ENCODE peak calls at places on chromosomes 11 and 22, in nine cellular contexts. One of them, this sample, is unnamed.

GRCh38 chr11:1852885-1853284 is at the start of gene LSP1:
- DNase-seq in M059J: no peak
- DNase-seq in natural killer cell: peak; percentile 76
- DNase-seq in cardiac fibroblast: no peak
- DNase-seq in HCT116: no peak
- DNase-seq in left ventricle myocardium superior: no peak
- DNase-seq in RCC 7860: no peak
- DNase-seq in Right ventricle myocardium superior: no peak
- DNase-seq in GM12892: peak; percentile 97
- DNase-seq in this sample: no peak

GRCh38 chr11:125270711-125271110 is 106.2 kb downstream of the PKNOX2 start:
- DNase-seq in M059J: no peak
- DNase-seq in natural killer cell: no peak
- DNase-seq in cardiac fibroblast: no peak
- DNase-seq in HCT116: no peak
- DNase-seq in left ventricle myocardium superior: no peak
- DNase-seq in RCC 7860: no peak
- DNase-seq in Right ventricle myocardium superior: no peak
- DNase-seq in GM12892: no peak
- DNase-seq in this sample: no peak

GRCh38 chr11:117220568-117220967 is 11.3 kb downstream of the PCSK7 start:
- DNase-seq in M059J: no peak
- DNase-seq in natural killer cell: no peak
- DNase-seq in cardiac fibroblast: peak; percentile 79
- DNase-seq in HCT116: no peak
- DNase-seq in left ventricle myocardium superior: peak; percentile 89
- DNase-seq in RCC 7860: no peak
- DNase-seq in Right ventricle myocardium superior: peak; percentile 90
- DNase-seq in GM12892: no peak
- DNase-seq in this sample: no peak

GRCh38 chr11:1207451-1208360 is 15.2 kb upstream of the MUC5B start:
- DNase-seq in M059J: no peak
- DNase-seq in natural killer cell: no peak
- DNase-seq in cardiac fibroblast: no peak
- DNase-seq in HCT116: no peak
- DNase-seq in left ventricle myocardium superior: peak; percentile 29
- DNase-seq in RCC 7860: no peak
- DNase-seq in Right ventricle myocardium superior: peak; percentile 38
- DNase-seq in GM12892: peak; percentile 5
- DNase-seq in this sample: no peak

GRCh38 chr11:69076129-69076791 is 27.5 kb downstream of the TPCN2 start:
- DNase-seq in M059J: peak; percentile 81
- DNase-seq in natural killer cell: no peak
- DNase-seq in cardiac fibroblast: peak; percentile 22
- DNase-seq in HCT116: no peak
- DNase-seq in left ventricle myocardium superior: no peak
- DNase-seq in RCC 7860: peak; percentile 81
- DNase-seq in Right ventricle myocardium superior: no peak
- DNase-seq in GM12892: no peak
- DNase-seq in this sample: no peak

GRCh38 chr22:38462960-38463784 is 4.7 kb upstream of the KDELR3 start:
- DNase-seq in M059J: no peak
- DNase-seq in natural killer cell: no peak
- DNase-seq in cardiac fibroblast: peak; percentile 41
- DNase-seq in HCT116: no peak
- DNase-seq in left ventricle myocardium superior: peak; percentile 82
- DNase-seq in RCC 7860: no peak
- DNase-seq in Right ventricle myocardium superior: peak; percentile 74
- DNase-seq in GM12892: no peak
- DNase-seq in this sample: no peak

GRCh38 chr11:4094348-4095291 is at the start of gene RRM1:
- DNase-seq in M059J: peak; percentile 97
- DNase-seq in natural killer cell: peak; percentile 93
- DNase-seq in cardiac fibroblast: peak; percentile 98
- DNase-seq in HCT116: peak; percentile 93
- DNase-seq in left ventricle myocardium superior: peak; percentile 94
- DNase-seq in RCC 7860: peak; percentile 85
- DNase-seq in Right ventricle myocardium superior: peak; percentile 95
- DNase-seq in GM12892: peak; percentile 75
- DNase-seq in this sample: peak; percentile 98

GRCh38 chr22:45036154-45036553 is 26.3 kb upstream of the PHF21B start:
- DNase-seq in M059J: no peak
- DNase-seq in natural killer cell: no peak
- DNase-seq in cardiac fibroblast: peak; percentile 5
- DNase-seq in HCT116: no peak
- DNase-seq in left ventricle myocardium superior: no peak
- DNase-seq in RCC 7860: no peak
- DNase-seq in Right ventricle myocardium superior: no peak
- DNase-seq in GM12892: no peak
- DNase-seq in this sample: no peak

GRCh38 chr22:49838771-49839717 is 11.4 kb upstream of the BRD1 start:
- DNase-seq in M059J: peak; percentile 29
- DNase-seq in natural killer cell: peak; percentile 64
- DNase-seq in cardiac fibroblast: no peak
- DNase-seq in HCT116: no peak
- DNase-seq in left ventricle myocardium superior: no peak
- DNase-seq in RCC 7860: no peak
- DNase-seq in Right ventricle myocardium superior: peak; percentile 40
- DNase-seq in GM12892: no peak
- DNase-seq in this sample: no peak